ENCODE peak calls at places on chromosomes 7 and 10, in six cellular contexts. V is left lung; G is A549; Y is heart left ventricle; E is CD8-positive, alpha-beta memory T cell; C is HepG2. T is an unnamed sample. For H3K4me1, the result is how much of the 10 kb centered on the place peaks cover.

GRCh38 chr7:157239571-157240270 is 97.1 kb upstream of the DNAJB6 start:
- DNase-seq in V (no peak), G (no peak), Y (no peak), E (no peak), C (no peak), T (no peak)

GRCh38 chr10:687583-688286 is 1.7 kb downstream of the DIP2C start:
- DNase-seq in V (no peak), G (no peak), Y (no peak), E (no peak), C (no peak), T (no peak)

GRCh38 chr10:86388119-86388704 is 21.6 kb upstream of the GRID1 start:
- DNase-seq in V (no peak), G (no peak), Y (no peak), E (no peak), C (no peak), T (no peak)

GRCh38 chr7:141189231-141189630 is 115.4 kb downstream of the TMEM178B start:
- DNase-seq in V (no peak), G (no peak), Y (no peak), E (no peak), C (no peak), T (no peak)

GRCh38 chr7:151705744-151706567 is 171.0 kb downstream of the PRKAG2 start:
- DNase-seq in V (peak), G (peak), Y (no peak), E (peak), C (peak), T (no peak)

GRCh38 chr10:70378122-70378521 is 4.3 kb downstream of the LRRC20 start:
- DNase-seq in V (no peak), G (peak), Y (no peak), E (no peak), C (no peak), T (peak)

GRCh38 chr10:35050556-35050955 is 39.6 kb downstream of the CUL2 start:
- DNase-seq in V (no peak), G (no peak), Y (no peak), E (no peak), C (no peak), T (no peak)

GRCh38 chr10:29709484-29710002 is 74.8 kb upstream of the SVIL start:
- DNase-seq in V (peak), G (no peak), Y (no peak), E (no peak), C (no peak), T (no peak)

GRCh38 chr7:27424231-27424630 is 181.6 kb downstream of the EVX1 start:
- DNase-seq in V (no peak), G (no peak), Y (no peak), E (no peak), C (no peak), T (no peak)

GRCh38 chr10:119104653-119105024 is 726 bp downstream of the DENND10 start:
- DNase-seq in V (no peak), G (no peak), Y (no peak), E (no peak), C (no peak), T (no peak)

GRCh38 chr7:47458057-47458456 is 123.9 kb downstream of the TNS3 start:
- DNase-seq in V (no peak), G (no peak), Y (peak), E (no peak), C (peak), T (no peak)

GRCh38 chr7:116075351-116076145 is 45.0 kb upstream of the TFEC start:
- DNase-seq in V (peak), G (no peak), Y (no peak), E (no peak), C (no peak), T (no peak)

GRCh38 chr10:120945801-120946302 is 94.7 kb downstream of the WDR11 start:
- DNase-seq in V (peak), G (no peak), Y (no peak), E (no peak), C (no peak), T (no peak)
- H3K27ac ChIP-seq in V (no peak), G (no peak), Y (peak), E (no peak), C (no peak), T (peak)

GRCh38 chr7:134827889-134828288 is 48.5 kb downstream of the CALD1 start:
- DNase-seq in V (no peak), G (no peak), Y (no peak), E (no peak), C (no peak), T (no peak)
- H3K4me3 ChIP-seq in V (no peak), G (no peak), Y (no peak), E (no peak), C (no peak), T (no peak)

GRCh38 chr7:78396190-78396589 is 597.6 kb downstream of the PHTF2 start:
- DNase-seq in V (no peak), G (no peak), Y (peak), E (no peak), C (no peak), T (no peak)

GRCh38 chr7:78398081-78398480 is 599.5 kb downstream of the PHTF2 start:
- DNase-seq in V (no peak), G (no peak), Y (no peak), E (no peak), C (no peak), T (no peak)

GRCh38 chr7:78395298-78396120 is 596.9 kb downstream of the PHTF2 start:
- DNase-seq in V (no peak), G (no peak), Y (no peak), E (no peak), C (no peak), T (no peak)

GRCh38 chr7:78400038-78400437 is 601.5 kb downstream of the PHTF2 start:
- DNase-seq in V (no peak), G (no peak), Y (no peak), E (no peak), C (no peak), T (no peak)

GRCh38 chr7:78398576-78398975 is 600.0 kb downstream of the PHTF2 start:
- DNase-seq in V (no peak), G (no peak), Y (no peak), E (no peak), C (no peak), T (no peak)
- H3K4me1 ChIP-seq in V (under half), G (under half), Y (under half), E (under half), C (under half), T (under half)

DNA sequence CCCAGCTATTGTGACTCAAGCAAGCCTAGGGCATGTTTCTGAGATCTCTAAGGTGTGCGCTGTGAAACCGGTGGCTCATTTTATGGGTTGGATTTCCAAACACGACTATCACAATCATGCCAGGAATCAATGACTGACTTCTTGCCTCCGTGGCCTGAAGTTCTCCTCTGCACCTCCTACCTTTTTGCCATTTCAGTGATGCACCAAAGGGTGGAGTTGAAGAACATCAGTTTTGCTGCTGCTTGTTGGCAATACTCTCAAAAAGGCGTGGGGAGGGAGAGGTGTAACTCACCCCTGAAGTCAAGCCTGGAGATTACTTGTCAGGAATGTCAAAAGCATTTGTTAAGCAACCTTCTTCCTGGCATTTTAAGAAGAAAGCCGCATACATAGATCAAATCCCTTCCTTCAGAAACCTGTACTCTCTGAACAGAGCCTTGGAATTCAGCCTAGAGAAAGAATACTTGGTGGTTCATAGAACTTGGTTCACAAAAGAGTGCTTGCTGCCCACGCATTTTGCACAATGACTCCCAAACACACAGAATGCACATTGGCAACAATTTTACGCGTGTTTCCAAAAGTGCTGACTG is 41.0 kb downstream of the KIAA1217 start:
- DNase-seq in V (no peak), G (no peak), Y (no peak), E (no peak), C (no peak), T (no peak)
- H3K27ac ChIP-seq in V (no peak), G (no peak), Y (no peak), E (no peak), C (no peak), T (peak)

GRCh38 chr7:42238709-42239395 is 1.8 kb upstream of the GLI3 start:
- DNase-seq in V (no peak), G (no peak), Y (no peak), E (no peak), C (no peak), T (no peak)
- H3K4me3 ChIP-seq in V (no peak), G (no peak), Y (no peak), E (no peak), C (no peak), T (no peak)

DNA sequence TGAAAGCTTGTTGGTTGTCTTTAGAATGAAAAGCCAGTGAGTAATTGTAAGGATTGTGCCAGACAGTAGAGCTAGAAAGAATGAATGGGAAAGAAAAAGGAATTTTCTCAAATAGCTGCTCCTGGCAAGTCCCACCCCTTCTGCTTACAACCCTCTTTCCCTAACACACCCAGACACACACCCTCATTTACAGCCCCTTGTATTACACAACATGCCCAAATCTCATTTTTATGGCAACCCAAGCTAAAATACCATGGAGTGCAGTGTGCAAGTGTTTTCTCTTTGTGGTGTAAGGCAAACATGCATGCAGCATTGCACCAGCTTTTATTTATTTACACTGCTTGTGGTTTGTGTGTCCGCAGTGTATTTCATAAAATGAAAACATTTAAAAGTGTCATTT is 1.5 kb downstream of the PRKAR2B start:
- DNase-seq in V (no peak), G (no peak), Y (no peak), E (no peak), C (no peak), T (no peak)
- H3K4me1 ChIP-seq in V (under half), G (under half), Y (under half), E (under half), C (under half), T (under half)

T was measured in RWPE2.